ENCODE peak calls at places on chromosomes 1 and 21, in nine cellular contexts. T, P, X, M, A, I, C, R and O are unnamed samples. For H3K4me1, the result is how much of the 10 kb centered on the place peaks cover.

GRCh38 chr1:26694185-26694572 is 1.6 kb upstream of the ARID1A start:
- DNase-seq in T (peak), P (peak), X (no peak), M (peak), A (no peak), I (no peak), C (no peak), R (no peak), O (no peak)

GRCh38 chr1:84164567-84165021 is 20.5 kb downstream of the PRKACB start:
- DNase-seq in T (no peak), P (no peak), X (no peak), M (no peak), A (no peak), I (no peak), C (no peak), R (no peak), O (no peak)

GRCh38 chr1:65151641-65152040 is 3.6 kb downstream of the AK4 start:
- DNase-seq in T (no peak), P (no peak), X (no peak), M (no peak), A (no peak), I (no peak), C (no peak), R (no peak), O (no peak)

GRCh38 chr1:40769815-40770214 is 13.8 kb upstream of the KCNQ4 start:
- DNase-seq in T (no peak), P (no peak), X (no peak), M (no peak), A (no peak), I (no peak), C (no peak), R (no peak), O (no peak)

GRCh38 chr1:228363686-228364067 is 43.0 kb downstream of the TRIM11 start:
- DNase-seq in T (no peak), P (no peak), X (no peak), M (no peak), A (no peak), I (no peak), C (peak), R (no peak), O (no peak)

GRCh38 chr1:202319381-202320080 is 22.2 kb downstream of the UBE2T start:
- DNase-seq in T (no peak), P (no peak), X (no peak), M (peak), A (no peak), I (no peak), C (no peak), R (no peak), O (no peak)

GRCh38 chr1:234729566-234729965 is 119.6 kb upstream of the IRF2BP2 start:
- DNase-seq in T (no peak), P (no peak), X (no peak), M (no peak), A (no peak), I (no peak), C (no peak), R (no peak), O (no peak)

GRCh38 chr1:247538561-247538960 is 2.3 kb upstream of the OR2C3 start:
- DNase-seq in T (no peak), P (no peak), X (no peak), M (no peak), A (no peak), I (no peak), C (no peak), R (no peak), O (no peak)

GRCh38 chr1:4594286-4594991 is 60.0 kb upstream of the AJAP1 start:
- DNase-seq in T (no peak), P (no peak), X (no peak), M (no peak), A (no peak), I (no peak), C (no peak), R (no peak), O (no peak)

GRCh38 chr1:150567717-150568561 is 11.5 kb downstream of the MCL1 start:
- DNase-seq in T (peak), P (peak), X (no peak), M (peak), A (peak), I (peak), C (peak), R (no peak), O (peak)

GRCh38 chr21:43905726-43906455 is 40.9 kb downstream of the AGPAT3 start:
- DNase-seq in T (no peak), P (no peak), X (no peak), M (no peak), A (no peak), I (no peak), C (no peak), R (no peak), O (no peak)

GRCh38 chr1:83844546-83844945 is 154.4 kb downstream of the TTLL7 start:
- DNase-seq in T (no peak), P (no peak), X (no peak), M (no peak), A (no peak), I (no peak), C (no peak), R (no peak), O (no peak)

GRCh38 chr1:2966435-2966834 is 54.8 kb upstream of the ACTRT2 start:
- DNase-seq in T (no peak), P (no peak), X (no peak), M (no peak), A (no peak), I (no peak), C (peak), R (no peak), O (no peak)

GRCh38 chr1:217048104-217048707 is 325.0 kb upstream of the ESRRG start:
- DNase-seq in T (no peak), P (no peak), X (no peak), M (no peak), A (no peak), I (peak), C (no peak), R (no peak), O (peak)

GRCh38 chr1:76770979-76771378 is 96.3 kb upstream of the ST6GALNAC5 start:
- DNase-seq in T (no peak), P (no peak), X (no peak), M (no peak), A (no peak), I (no peak), C (no peak), R (no peak), O (no peak)

GRCh38 chr1:46039571-46040052 is 92.8 kb downstream of the PIK3R3 start:
- DNase-seq in T (no peak), P (no peak), X (no peak), M (peak), A (no peak), I (no peak), C (peak), R (no peak), O (no peak)

GRCh38 chr1:60290393-60290792 is 216.8 kb upstream of the C1orf87 start:
- DNase-seq in T (no peak), P (no peak), X (no peak), M (no peak), A (no peak), I (no peak), C (no peak), R (no peak), O (no peak)

GRCh38 chr1:11059990-11060948 is at the start of gene SRM:
- DNase-seq in T (peak), P (peak), X (no peak), M (peak), A (peak), I (peak), C (peak), R (peak), O (peak)

GRCh38 chr1:198530964-198531363 is 9.5 kb downstream of the ATP6V1G3 start:
- DNase-seq in T (no peak), P (peak), X (no peak), M (no peak), A (no peak), I (no peak), C (no peak), R (no peak), O (no peak)

GRCh38 chr1:184242507-184242943 is 144.3 kb upstream of the C1orf21 start:
- DNase-seq in T (no peak), P (peak), X (no peak), M (peak), A (no peak), I (no peak), C (no peak), R (no peak), O (no peak)

GRCh38 chr1:8814870-8815269 is 2.6 kb downstream of the RERE start:
- DNase-seq in T (peak), P (peak), X (no peak), M (peak), A (no peak), I (no peak), C (no peak), R (no peak), O (no peak)

GRCh38 chr1:214559079-214559478 is 7.7 kb upstream of the PTPN14 start:
- DNase-seq in T (no peak), P (no peak), X (no peak), M (no peak), A (no peak), I (no peak), C (no peak), R (no peak), O (no peak)

GRCh38 chr1:219938706-219939105 is 10.3 kb upstream of the SLC30A10 start:
- DNase-seq in T (peak), P (no peak), X (no peak), M (peak), A (no peak), I (no peak), C (no peak), R (no peak), O (no peak)

GRCh38 chr21:38525454-38525853 is 27.2 kb upstream of the ERG start:
- DNase-seq in T (no peak), P (no peak), X (no peak), M (no peak), A (no peak), I (no peak), C (no peak), R (no peak), O (no peak)

GRCh38 chr21:45854702-45855247 is 126.8 kb upstream of the COL6A1 start:
- DNase-seq in T (no peak), P (peak), X (no peak), M (peak), A (no peak), I (no peak), C (no peak), R (no peak), O (no peak)

GRCh38 chr1:218705391-218705790 is 360.3 kb downstream of the TGFB2 start:
- DNase-seq in T (no peak), P (no peak), X (peak), M (peak), A (no peak), I (peak), C (no peak), R (no peak), O (no peak)

GRCh38 chr1:116574581-116575291 is 3.9 kb upstream of the CD58 start:
- DNase-seq in T (peak), P (peak), X (no peak), M (peak), A (no peak), I (peak), C (peak), R (peak), O (no peak)

GRCh38 chr1:188055921-188056505 is 1227.3 kb downstream of the PLA2G4A start:
- DNase-seq in T (no peak), P (no peak), X (no peak), M (peak), A (no peak), I (no peak), C (no peak), R (no peak), O (no peak)

GRCh38 chr1:114322207-114322606 is 168.5 kb upstream of the SYT6 start:
- DNase-seq in T (no peak), P (no peak), X (no peak), M (no peak), A (no peak), I (no peak), C (no peak), R (no peak), O (no peak)

GRCh38 chr1:11610629-11611180 is 43.5 kb downstream of the FBXO2 start:
- DNase-seq in T (no peak), P (no peak), X (no peak), M (no peak), A (no peak), I (no peak), C (no peak), R (no peak), O (no peak)

GRCh38 chr1:84960371-84960770 is 36.5 kb downstream of the MCOLN2 start:
- DNase-seq in T (no peak), P (peak), X (no peak), M (peak), A (no peak), I (no peak), C (no peak), R (no peak), O (no peak)

GRCh38 chr1:21278208-21278861 is 11.9 kb downstream of the ECE1 start:
- DNase-seq in T (no peak), P (no peak), X (no peak), M (no peak), A (no peak), I (no peak), C (peak), R (no peak), O (no peak)

GRCh38 chr1:155954645-155955044 is 13.2 kb downstream of the RXFP4 start:
- DNase-seq in T (no peak), P (no peak), X (no peak), M (no peak), A (no peak), I (no peak), C (no peak), R (no peak), O (no peak)

GRCh38 chr1:1144843-1145546 is 28.7 kb upstream of the TTLL10 start:
- DNase-seq in T (peak), P (no peak), X (no peak), M (no peak), A (no peak), I (no peak), C (no peak), R (no peak), O (no peak)
- H3K4me1 ChIP-seq in T (under half), P (under half), X (under half), M (under half), A (under half), I (under half), C (under half), R (under half), O (under half)

GRCh38 chr1:100364731-100365130 is 12.4 kb downstream of the CDC14A start:
- DNase-seq in T (no peak), P (no peak), X (no peak), M (no peak), A (no peak), I (no peak), C (no peak), R (no peak), O (no peak)

GRCh38 chr1:100361249-100362089 is 9.2 kb downstream of the CDC14A start:
- DNase-seq in T (no peak), P (no peak), X (no peak), M (no peak), A (no peak), I (no peak), C (no peak), R (no peak), O (no peak)

GRCh38 chr1:100363831-100364230 is 11.5 kb downstream of the CDC14A start:
- DNase-seq in T (no peak), P (no peak), X (no peak), M (no peak), A (no peak), I (no peak), C (no peak), R (no peak), O (no peak)

GRCh38 chr1:100362821-100363466 is 10.6 kb downstream of the CDC14A start:
- DNase-seq in T (peak), P (no peak), X (no peak), M (no peak), A (no peak), I (no peak), C (no peak), R (no peak), O (no peak)

GRCh38 chr1:100366209-100366525 is 13.9 kb downstream of the CDC14A start:
- DNase-seq in T (no peak), P (no peak), X (no peak), M (no peak), A (no peak), I (no peak), C (no peak), R (no peak), O (no peak)
- H3K27ac ChIP-seq in T (peak), P (no peak), X (no peak), M (no peak), A (no peak), I (no peak), C (no peak), R (no peak), O (no peak)

GRCh38 chr1:172514108-172514507 is 18.8 kb upstream of the SUCO start:
- DNase-seq in T (no peak), P (no peak), X (no peak), M (no peak), A (no peak), I (no peak), C (no peak), R (no peak), O (no peak)

GRCh38 chr1:172517545-172517944 is 15.4 kb upstream of the SUCO start:
- DNase-seq in T (no peak), P (no peak), X (no peak), M (no peak), A (no peak), I (no peak), C (no peak), R (no peak), O (no peak)

GRCh38 chr1:172510479-172510878 is 22.5 kb upstream of the SUCO start:
- DNase-seq in T (no peak), P (no peak), X (no peak), M (no peak), A (no peak), I (no peak), C (no peak), R (no peak), O (no peak)

GRCh38 chr1:172515927-172516326 is 17.0 kb upstream of the SUCO start:
- DNase-seq in T (no peak), P (no peak), X (no peak), M (no peak), A (no peak), I (no peak), C (no peak), R (no peak), O (no peak)

GRCh38 chr1:172513480-172513879 is 19.5 kb upstream of the SUCO start:
- DNase-seq in T (no peak), P (no peak), X (no peak), M (no peak), A (no peak), I (no peak), C (no peak), R (no peak), O (no peak)
- H3K4me1 ChIP-seq in T (under half), P (under half), X (under half), M (under half), A (under half), I (under half), C (under half), R (under half), O (under half)

DNA sequence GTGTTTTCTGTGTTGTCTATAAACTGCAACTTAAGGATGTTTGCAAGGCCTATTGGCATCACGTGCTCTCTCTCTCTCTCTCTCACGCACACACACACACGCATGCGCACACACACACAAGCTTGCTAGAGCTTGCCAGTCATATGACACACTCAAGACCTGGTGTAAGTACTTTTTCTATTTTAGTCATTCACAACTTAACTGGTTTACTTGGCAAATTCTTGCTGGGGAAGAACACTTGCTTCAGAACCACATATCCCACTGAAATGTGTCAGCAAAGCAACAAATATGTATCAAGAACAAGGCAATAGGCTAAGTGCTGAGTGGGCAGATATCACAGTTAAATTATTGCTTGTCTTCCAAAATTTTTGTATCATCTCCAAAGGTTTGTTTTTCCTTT is 107.8 kb downstream of the DISC1 start:
- DNase-seq in T (no peak), P (peak), X (no peak), M (peak), A (no peak), I (no peak), C (no peak), R (no peak), O (no peak)
- H3K27ac ChIP-seq in T (no peak), P (peak), X (no peak), M (no peak), A (no peak), I (no peak), C (no peak), R (no peak), O (no peak)

GRCh38 chr1:170210142-170210541 is 64.4 kb downstream of the NTMT2 start:
- DNase-seq in T (no peak), P (no peak), X (no peak), M (no peak), A (no peak), I (no peak), C (no peak), R (no peak), O (no peak)

GRCh38 chr1:170214117-170214979 is 68.6 kb downstream of the NTMT2 start:
- DNase-seq in T (no peak), P (no peak), X (no peak), M (peak), A (no peak), I (no peak), C (no peak), R (no peak), O (no peak)

GRCh38 chr1:170214980-170215910 is 69.5 kb downstream of the NTMT2 start:
- DNase-seq in T (no peak), P (no peak), X (no peak), M (no peak), A (peak), I (no peak), C (peak), R (no peak), O (no peak)

GRCh38 chr1:170218261-170218660 is 72.5 kb downstream of the NTMT2 start:
- DNase-seq in T (no peak), P (no peak), X (no peak), M (no peak), A (no peak), I (no peak), C (no peak), R (no peak), O (no peak)

DNA sequence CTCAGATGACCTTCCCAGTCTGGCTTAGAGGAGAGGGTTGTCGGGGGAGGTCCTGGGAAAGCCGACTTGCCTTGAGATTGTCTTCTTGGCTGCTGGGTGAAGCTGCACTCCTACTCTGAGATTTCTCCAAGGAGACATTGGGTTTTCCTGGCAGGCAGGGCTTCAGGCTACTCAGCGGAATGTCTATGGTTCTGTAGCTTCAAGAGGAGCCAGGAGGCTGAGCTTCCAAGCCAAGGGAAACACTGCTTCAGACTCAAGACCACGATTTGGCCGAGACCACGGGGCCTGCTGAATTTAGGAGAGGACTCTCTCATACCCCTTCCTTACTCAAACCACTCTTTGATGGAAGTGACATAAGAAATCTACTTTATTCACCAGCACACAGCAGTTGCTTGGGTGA is 67.8 kb downstream of the NTMT2 start:
- DNase-seq in T (no peak), P (no peak), X (no peak), M (no peak), A (peak), I (no peak), C (no peak), R (no peak), O (no peak)
- H3K4me1 ChIP-seq in T (under half), P (under half), X (under half), M (under half), A (under half), I (under half), C (under half), R (under half), O (under half)

DNA sequence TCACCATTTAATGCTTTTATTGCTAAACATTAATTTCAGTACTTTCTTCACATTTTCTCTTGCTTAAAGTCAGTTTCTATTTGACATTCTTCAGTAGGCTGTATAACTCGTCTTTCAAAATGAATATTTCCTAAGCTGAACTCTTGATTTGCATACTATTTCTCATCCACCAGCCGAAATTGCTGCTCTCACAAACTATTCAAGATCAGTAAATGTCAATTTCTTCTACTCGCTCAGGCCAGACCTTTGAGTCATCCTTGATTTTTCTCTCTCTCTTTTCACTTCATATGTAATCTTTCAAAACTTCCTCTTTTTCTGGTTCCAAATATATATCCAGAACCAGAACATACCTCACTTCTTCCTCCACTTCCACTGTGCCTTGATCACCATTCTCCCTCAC is 990.0 kb downstream of the KCNT2 start:
- DNase-seq in T (no peak), P (no peak), X (no peak), M (no peak), A (no peak), I (no peak), C (no peak), R (no peak), O (no peak)
- H3K27ac ChIP-seq in T (no peak), P (no peak), X (no peak), M (no peak), A (no peak), I (no peak), C (no peak), R (no peak), O (no peak)

GRCh38 chr1:225535280-225535679 is 107.4 kb upstream of the LBR start:
- DNase-seq in T (no peak), P (peak), X (no peak), M (no peak), A (no peak), I (no peak), C (no peak), R (no peak), O (no peak)

GRCh38 chr1:225537554-225538251 is 109.9 kb upstream of the LBR start:
- DNase-seq in T (no peak), P (no peak), X (no peak), M (no peak), A (no peak), I (no peak), C (no peak), R (no peak), O (no peak)

GRCh38 chr1:225541383-225541782 is 111.5 kb downstream of the ENAH start:
- DNase-seq in T (no peak), P (no peak), X (no peak), M (no peak), A (no peak), I (no peak), C (no peak), R (no peak), O (no peak)

GRCh38 chr1:225539575-225539974 is 111.7 kb upstream of the LBR start:
- DNase-seq in T (no peak), P (no peak), X (no peak), M (no peak), A (no peak), I (no peak), C (no peak), R (no peak), O (no peak)

GRCh38 chr1:225539069-225539468 is 111.2 kb upstream of the LBR start:
- DNase-seq in T (no peak), P (no peak), X (no peak), M (no peak), A (no peak), I (no peak), C (no peak), R (no peak), O (no peak)
- H3K4me1 ChIP-seq in T (under half), P (under half), X (under half), M (under half), A (under half), I (under half), C (under half), R (under half), O (under half)